ENCODE peak calls at places on chromosomes 6 and 20, in ten cellular contexts. B is non-pigmented ciliary epithelial cell; Z is WTC11; L is Peyer's patch; F is naive thymus-derived CD8-positive, alpha-beta T cell; R is B cell; T is right lobe of liver; X is kidney; V is small intestine; W is NAMALWA. N is an unnamed sample.

GRCh38 chr6:2632368-2632767 is 118.4 kb downstream of the MYLK4 start:
- DNase-seq in W (no peak), R (no peak), F (no peak), X (no peak), Z (no peak), V (no peak), T (no peak), B (no peak), L (no peak), N (peak)

GRCh38 chr20:35171753-35172433 is at the start of gene PROCR:
- DNase-seq in X (peak), Z (peak), V (peak), B (peak), W (no peak), L (peak), T (peak), F (no peak), R (peak), N (peak)

GRCh38 chr6:125923371-125923877 is 33.1 kb upstream of the HINT3 start:
- DNase-seq in F (no peak), R (no peak), L (no peak), X (no peak), Z (no peak), W (no peak), B (no peak), T (no peak), V (no peak), N (no peak)

GRCh38 chr6:87905101-87905517 is 142.5 kb upstream of the SPACA1 start:
- DNase-seq in X (no peak), B (no peak), R (no peak), F (no peak), T (no peak), L (no peak), Z (no peak), V (no peak), W (peak), N (peak)

GRCh38 chr20:44810391-44811149 is at the start of gene RIMS4:
- DNase-seq in R (peak), V (no peak), X (no peak), Z (peak), B (no peak), T (no peak), L (no peak), F (no peak), W (no peak), N (no peak)

GRCh38 chr6:104623052-104623690 is 236.5 kb downstream of the HACE1 start:
- DNase-seq in F (no peak), Z (peak), B (no peak), L (no peak), V (no peak), X (no peak), R (no peak), T (no peak), W (no peak), N (no peak)

GRCh38 chr20:58639182-58640146 is 11.6 kb upstream of the STX16 start:
- DNase-seq in W (no peak), T (no peak), L (no peak), V (no peak), B (no peak), F (no peak), X (peak), R (no peak), Z (no peak), N (no peak)

GRCh38 chr6:61810047-61810446 is 476.0 kb downstream of the KHDRBS2 start:
- DNase-seq in W (no peak), V (no peak), F (no peak), R (no peak), X (no peak), T (no peak), Z (no peak), L (no peak), B (no peak), N (no peak)

GRCh38 chr20:63826753-63827152 is 4.3 kb downstream of the ZBTB46 start:
- DNase-seq in Z (no peak), B (no peak), T (no peak), X (no peak), F (no peak), R (no peak), L (no peak), V (no peak), W (no peak), N (no peak)

GRCh38 chr6:136037885-136038460 is 186.5 kb downstream of the PDE7B start:
- DNase-seq in V (no peak), T (no peak), L (no peak), R (no peak), F (no peak), W (no peak), B (no peak), X (peak), Z (no peak), N (no peak)

GRCh38 chr20:40654876-40655275 is 34.2 kb downstream of the MAFB start:
- DNase-seq in T (peak), F (no peak), W (no peak), L (no peak), V (no peak), B (no peak), R (no peak), Z (no peak), X (no peak), N (no peak)

GRCh38 chr6:90107721-90108364 is 188.8 kb downstream of the BACH2 start:
- DNase-seq in T (no peak), L (no peak), F (no peak), R (peak), V (no peak), W (no peak), X (no peak), B (no peak), Z (no peak), N (no peak)

GRCh38 chr6:309947-310346 is 17.7 kb downstream of the DUSP22 start:
- DNase-seq in W (no peak), V (no peak), T (no peak), B (no peak), F (peak), R (no peak), X (no peak), L (no peak), Z (no peak), N (no peak)

GRCh38 chr20:58053391-58054055 is 174.9 kb downstream of the ANKRD60 start:
- DNase-seq in T (no peak), B (no peak), Z (no peak), F (no peak), R (no peak), X (no peak), V (no peak), L (no peak), W (no peak), N (no peak)

GRCh38 chr6:148611213-148611612 is 135.6 kb upstream of the UST start:
- DNase-seq in R (no peak), B (no peak), X (no peak), V (no peak), Z (no peak), W (no peak), T (no peak), F (no peak), L (no peak), N (no peak)

GRCh38 chr20:25338112-25339023 is 52.3 kb downstream of the ABHD12 start:
- DNase-seq in R (no peak), Z (no peak), X (no peak), L (no peak), F (no peak), V (no peak), B (no peak), T (no peak), W (no peak), N (peak)

GRCh38 chr6:28725890-28726348 is 197.9 kb downstream of the TRIM27 start:
- DNase-seq in R (no peak), T (no peak), W (no peak), Z (peak), V (no peak), L (no peak), X (no peak), F (no peak), B (no peak), N (peak)

GRCh38 chr20:58084966-58085365 is 143.5 kb downstream of the ANKRD60 start:
- DNase-seq in L (no peak), T (no peak), F (no peak), X (no peak), B (no peak), V (peak), R (no peak), Z (no peak), W (no peak), N (no peak)

GRCh38 chr6:28315628-28316027 is 20.3 kb downstream of the ZSCAN31 start:
- DNase-seq in W (no peak), Z (no peak), B (no peak), V (no peak), X (no peak), L (no peak), F (no peak), T (no peak), R (no peak), N (no peak)

GRCh38 chr20:46036370-46036769 is 7.4 kb downstream of the SLC12A5 start:
- DNase-seq in R (no peak), B (no peak), W (no peak), X (peak), L (no peak), V (no peak), T (no peak), Z (no peak), F (no peak), N (peak)

N was measured in RPMI8226.